ENCODE peak calls at places on chromosomes 5 and 9, in ten cellular contexts. One of them, this sample, is unnamed.

GRCh38 chr9:78985084-78985738 is 586.6 kb upstream of the TLE4 start:
- DNase-seq in HepG2: no peak
- DNase-seq in stomach: no peak
- DNase-seq in suprapubic skin: no peak
- DNase-seq in A549: no peak
- DNase-seq in ovary: no peak
- DNase-seq in K562: no peak
- DNase-seq in GM12878: no peak
- DNase-seq in tibial nerve: no peak
- DNase-seq in transverse colon: no peak
- DNase-seq in this sample: no peak

GRCh38 chr9:120579139-120579749 is 723 bp downstream of the CDK5RAP2 start:
- DNase-seq in A549: peak; percentile 9
- DNase-seq in tibial nerve: no peak
- DNase-seq in ovary: no peak
- DNase-seq in transverse colon: no peak
- DNase-seq in GM12878: no peak
- DNase-seq in suprapubic skin: no peak
- DNase-seq in K562: peak; percentile 48
- DNase-seq in stomach: no peak
- DNase-seq in HepG2: no peak
- DNase-seq in this sample: no peak

GRCh38 chr9:126386088-126386487 is 59.5 kb downstream of the MVB12B start:
- DNase-seq in HepG2: peak; percentile 37
- DNase-seq in GM12878: no peak
- DNase-seq in ovary: no peak
- DNase-seq in suprapubic skin: no peak
- DNase-seq in stomach: no peak
- DNase-seq in K562: no peak
- DNase-seq in transverse colon: peak; percentile 56
- DNase-seq in tibial nerve: no peak
- DNase-seq in A549: peak; percentile 42
- DNase-seq in this sample: no peak

GRCh38 chr9:128713941-128714573 is 9.9 kb downstream of the ZDHHC12 start:
- DNase-seq in GM12878: no peak
- DNase-seq in K562: no peak
- DNase-seq in tibial nerve: no peak
- DNase-seq in stomach: no peak
- DNase-seq in ovary: no peak
- DNase-seq in transverse colon: no peak
- DNase-seq in suprapubic skin: peak; percentile 61
- DNase-seq in HepG2: no peak
- DNase-seq in A549: no peak
- DNase-seq in this sample: peak; percentile 44

GRCh38 chr9:126986506-126986951 is 71.9 kb downstream of the RALGPS1 start:
- DNase-seq in GM12878: no peak
- DNase-seq in tibial nerve: no peak
- DNase-seq in transverse colon: peak; percentile 25
- DNase-seq in HepG2: peak; percentile 46
- DNase-seq in suprapubic skin: no peak
- DNase-seq in A549: peak; percentile 40
- DNase-seq in stomach: no peak
- DNase-seq in ovary: no peak
- DNase-seq in K562: no peak
- DNase-seq in this sample: no peak

GRCh38 chr9:133777871-133778270 is 39.7 kb upstream of the SARDH start:
- DNase-seq in GM12878: no peak
- DNase-seq in tibial nerve: no peak
- DNase-seq in stomach: no peak
- DNase-seq in A549: no peak
- DNase-seq in transverse colon: no peak
- DNase-seq in suprapubic skin: no peak
- DNase-seq in K562: no peak
- DNase-seq in ovary: no peak
- DNase-seq in HepG2: no peak
- DNase-seq in this sample: no peak

GRCh38 chr5:120139039-120139438 is 325.1 kb upstream of the PRR16 start:
- DNase-seq in stomach: no peak
- DNase-seq in HepG2: peak; percentile 70
- DNase-seq in transverse colon: no peak
- DNase-seq in tibial nerve: no peak
- DNase-seq in K562: no peak
- DNase-seq in GM12878: no peak
- DNase-seq in A549: peak; percentile 85
- DNase-seq in suprapubic skin: no peak
- DNase-seq in ovary: no peak
- DNase-seq in this sample: no peak

GRCh38 chr5:173515526-173515925 is 100.9 kb downstream of the BOD1 start:
- DNase-seq in transverse colon: no peak
- DNase-seq in HepG2: no peak
- DNase-seq in K562: no peak
- DNase-seq in GM12878: no peak
- DNase-seq in suprapubic skin: no peak
- DNase-seq in stomach: no peak
- DNase-seq in ovary: no peak
- DNase-seq in tibial nerve: no peak
- DNase-seq in A549: peak; percentile 11
- DNase-seq in this sample: no peak

GRCh38 chr5:73640861-73641320 is 14.9 kb downstream of the ARHGEF28 start:
- DNase-seq in K562: no peak
- DNase-seq in tibial nerve: no peak
- DNase-seq in transverse colon: no peak
- DNase-seq in GM12878: no peak
- DNase-seq in stomach: no peak
- DNase-seq in ovary: no peak
- DNase-seq in HepG2: no peak
- DNase-seq in A549: no peak
- DNase-seq in suprapubic skin: no peak
- DNase-seq in this sample: no peak

GRCh38 chr9:124558777-124559470 is 51.7 kb upstream of the NR5A1 start:
- DNase-seq in ovary: no peak
- DNase-seq in K562: no peak
- DNase-seq in HepG2: no peak
- DNase-seq in stomach: no peak
- DNase-seq in tibial nerve: no peak
- DNase-seq in GM12878: no peak
- DNase-seq in A549: no peak
- DNase-seq in transverse colon: no peak
- DNase-seq in suprapubic skin: no peak
- DNase-seq in this sample: no peak

GRCh38 chr9:134571326-134571871 is 70.2 kb upstream of the COL5A1 start:
- DNase-seq in K562: no peak
- DNase-seq in GM12878: no peak
- DNase-seq in transverse colon: no peak
- DNase-seq in suprapubic skin: peak; percentile 57
- DNase-seq in stomach: peak; percentile 3
- DNase-seq in tibial nerve: no peak
- DNase-seq in A549: no peak
- DNase-seq in ovary: no peak
- DNase-seq in HepG2: no peak
- DNase-seq in this sample: peak; percentile 43

GRCh38 chr5:79932510-79933504 is 58.3 kb downstream of the MTX3 start:
- DNase-seq in HepG2: peak; percentile 4
- DNase-seq in K562: no peak
- DNase-seq in transverse colon: no peak
- DNase-seq in GM12878: no peak
- DNase-seq in stomach: no peak
- DNase-seq in A549: no peak
- DNase-seq in tibial nerve: peak; percentile 40
- DNase-seq in suprapubic skin: no peak
- DNase-seq in ovary: no peak
- DNase-seq in this sample: no peak

GRCh38 chr9:110538621-110539020 is 40.9 kb downstream of the SVEP1 start:
- DNase-seq in K562: no peak
- DNase-seq in A549: no peak
- DNase-seq in stomach: no peak
- DNase-seq in ovary: no peak
- DNase-seq in suprapubic skin: no peak
- DNase-seq in tibial nerve: no peak
- DNase-seq in HepG2: no peak
- DNase-seq in transverse colon: no peak
- DNase-seq in GM12878: no peak
- DNase-seq in this sample: no peak

GRCh38 chr9:98230354-98230753 is 25.1 kb downstream of the TBC1D2 start:
- DNase-seq in A549: no peak
- DNase-seq in HepG2: no peak
- DNase-seq in suprapubic skin: no peak
- DNase-seq in GM12878: no peak
- DNase-seq in tibial nerve: no peak
- DNase-seq in K562: no peak
- DNase-seq in transverse colon: peak; percentile 33
- DNase-seq in ovary: no peak
- DNase-seq in stomach: no peak
- DNase-seq in this sample: peak; percentile 30

GRCh38 chr9:109520475-109521132 is 22.5 kb upstream of the PTPN3 start:
- DNase-seq in transverse colon: peak; percentile 71
- DNase-seq in ovary: no peak
- DNase-seq in tibial nerve: peak; percentile 28
- DNase-seq in suprapubic skin: no peak
- DNase-seq in K562: peak; percentile 71
- DNase-seq in GM12878: peak; percentile 27
- DNase-seq in HepG2: peak; percentile 69
- DNase-seq in A549: peak; percentile 81
- DNase-seq in stomach: peak; percentile 79
- DNase-seq in this sample: no peak

GRCh38 chr5:12003680-12004079 is 99.4 kb upstream of the CTNND2 start:
- DNase-seq in stomach: no peak
- DNase-seq in GM12878: no peak
- DNase-seq in ovary: no peak
- DNase-seq in K562: no peak
- DNase-seq in tibial nerve: no peak
- DNase-seq in HepG2: no peak
- DNase-seq in suprapubic skin: no peak
- DNase-seq in A549: no peak
- DNase-seq in transverse colon: no peak
- DNase-seq in this sample: no peak

GRCh38 chr9:33331411-33331891 is 41.1 kb downstream of the NFX1 start:
- DNase-seq in HepG2: no peak
- DNase-seq in K562: no peak
- DNase-seq in transverse colon: no peak
- DNase-seq in ovary: no peak
- DNase-seq in tibial nerve: no peak
- DNase-seq in suprapubic skin: no peak
- DNase-seq in stomach: no peak
- DNase-seq in GM12878: no peak
- DNase-seq in A549: no peak
- DNase-seq in this sample: no peak
- TF ChIP-seq POLR2A in HepG2: no peak
- TF ChIP-seq POLR2A in K562: no peak
- TF ChIP-seq POLR2A in transverse colon: no peak
- TF ChIP-seq POLR2A in ovary: no peak
- TF ChIP-seq POLR2A in tibial nerve: no peak
- TF ChIP-seq POLR2A in suprapubic skin: no peak
- TF ChIP-seq POLR2A in stomach: no peak
- TF ChIP-seq POLR2A in GM12878: no peak
- TF ChIP-seq POLR2A in A549: no peak
- TF ChIP-seq POLR2A in this sample: no peak

GRCh38 chr5:132259061-132259851 is 1.8 kb downstream of the PDLIM4 start:
- DNase-seq in ovary: peak; percentile 80
- DNase-seq in suprapubic skin: peak; percentile 90
- DNase-seq in tibial nerve: peak; percentile 69
- DNase-seq in stomach: peak; percentile 16
- DNase-seq in GM12878: no peak
- DNase-seq in K562: peak; percentile 55
- DNase-seq in A549: no peak
- DNase-seq in transverse colon: peak; percentile 56
- DNase-seq in HepG2: no peak
- DNase-seq in this sample: peak; percentile 96
- H3K4me3 ChIP-seq in ovary: peak overlapping the region; percentile 78
- H3K4me3 ChIP-seq in suprapubic skin: peak overlapping the region; percentile 60
- H3K4me3 ChIP-seq in tibial nerve: peak overlapping the region; percentile 63
- H3K4me3 ChIP-seq in stomach: peak overlapping the region; percentile 53
- H3K4me3 ChIP-seq in GM12878: no peak overlapping the region
- H3K4me3 ChIP-seq in K562: peak overlapping the region; percentile 63
- H3K4me3 ChIP-seq in A549: no peak overlapping the region
- H3K4me3 ChIP-seq in transverse colon: no peak overlapping the region
- H3K4me3 ChIP-seq in HepG2: peak overlapping the region; percentile 81
- H3K4me3 ChIP-seq in this sample: peak overlapping the region; percentile 84

DNA sequence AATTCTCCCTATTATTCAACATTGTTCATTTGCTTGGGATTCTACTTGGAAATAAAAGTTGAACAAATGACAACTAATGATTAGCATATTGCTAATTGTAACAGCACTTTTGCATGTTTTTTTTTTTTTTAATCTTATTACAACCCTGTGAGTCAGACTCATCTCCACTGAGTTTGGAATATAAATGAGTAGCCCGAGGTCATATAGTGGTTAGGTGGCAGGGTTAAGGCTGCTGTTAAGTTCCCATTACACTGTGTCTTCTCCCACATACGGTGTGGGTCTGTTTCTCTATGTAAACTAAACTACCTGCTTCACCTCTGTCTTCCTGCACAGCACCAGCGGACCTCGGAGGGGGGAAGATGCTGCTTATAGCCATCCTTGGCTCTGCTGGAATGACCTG is 92.4 kb downstream of the EQTN start:
- DNase-seq in tibial nerve: no peak
- DNase-seq in A549: no peak
- DNase-seq in GM12878: no peak
- DNase-seq in ovary: no peak
- DNase-seq in K562: no peak
- DNase-seq in transverse colon: no peak
- DNase-seq in stomach: no peak
- DNase-seq in suprapubic skin: no peak
- DNase-seq in HepG2: no peak
- DNase-seq in this sample: no peak
- TF ChIP-seq EP300 in tibial nerve: no peak
- TF ChIP-seq EP300 in A549: no peak
- TF ChIP-seq EP300 in GM12878: no peak
- TF ChIP-seq EP300 in ovary: no peak
- TF ChIP-seq EP300 in K562: no peak
- TF ChIP-seq EP300 in transverse colon: no peak
- TF ChIP-seq EP300 in stomach: no peak
- TF ChIP-seq EP300 in suprapubic skin: no peak
- TF ChIP-seq EP300 in HepG2: no peak
- TF ChIP-seq EP300 in this sample: no peak

DNA sequence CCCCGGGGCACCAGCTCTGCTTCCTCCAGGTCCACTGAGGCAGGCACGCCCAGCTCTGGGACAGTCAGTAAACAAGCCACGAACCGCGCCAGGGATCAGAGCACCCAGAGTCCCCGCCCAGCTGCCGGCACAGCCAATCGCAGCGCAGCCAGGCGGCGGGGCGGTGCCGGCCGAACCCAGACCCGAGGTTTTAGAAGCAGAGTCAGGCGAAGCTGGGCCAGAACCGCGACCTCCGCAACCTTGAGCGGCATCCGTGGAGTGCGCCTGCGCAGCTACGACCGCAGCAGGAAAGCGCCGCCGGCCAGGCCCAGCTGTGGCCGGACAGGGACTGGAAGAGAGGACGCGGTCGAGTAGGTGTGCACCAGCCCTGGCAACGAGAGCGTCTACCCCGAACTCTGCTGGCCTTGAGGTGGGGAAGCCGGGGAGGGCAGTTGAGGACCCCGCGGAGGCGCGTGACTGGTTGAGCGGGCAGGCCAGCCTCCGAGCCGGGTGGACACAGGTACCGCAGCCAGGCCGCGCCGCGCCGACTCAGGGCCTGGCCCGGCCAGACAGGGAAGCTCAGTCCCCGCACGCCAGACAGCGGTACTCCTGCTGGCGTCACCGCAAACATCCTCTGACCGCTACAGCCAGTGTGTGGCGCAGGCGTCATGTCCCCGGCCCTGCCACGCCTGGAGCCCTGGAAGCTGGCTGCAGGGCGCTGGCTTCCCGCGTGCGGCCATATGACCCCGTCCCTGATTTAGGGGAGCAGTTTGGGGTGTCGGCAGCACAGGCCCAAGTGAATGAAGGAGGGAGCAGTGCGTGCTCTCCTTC is at the start of gene CTSL:
- DNase-seq in tibial nerve: peak; percentile 95
- DNase-seq in K562: peak; percentile 90
- DNase-seq in GM12878: no peak
- DNase-seq in ovary: peak; percentile 94
- DNase-seq in A549: peak; percentile 92
- DNase-seq in stomach: peak; percentile 85
- DNase-seq in suprapubic skin: peak; percentile 97
- DNase-seq in transverse colon: peak; percentile 89
- DNase-seq in HepG2: peak; percentile 76
- DNase-seq in this sample: peak; percentile 98
- TF ChIP-seq POLR2A in tibial nerve: peak; percentile 91
- TF ChIP-seq POLR2A in K562: peak; percentile 88
- TF ChIP-seq POLR2A in GM12878: no peak
- TF ChIP-seq POLR2A in ovary: peak; percentile 68
- TF ChIP-seq POLR2A in A549: peak; percentile 99
- TF ChIP-seq POLR2A in stomach: no peak
- TF ChIP-seq POLR2A in suprapubic skin: peak; percentile 82
- TF ChIP-seq POLR2A in transverse colon: peak; percentile 82
- TF ChIP-seq POLR2A in HepG2: peak; percentile 89
- TF ChIP-seq POLR2A in this sample: peak; percentile 63